ENCODE peak calls at places on chromosomes 5 and 9, in five cellular contexts. J is GM12878, M is K562, E is transverse colon, B is SK-N-SH. H is an unnamed sample.

GRCh38 chr5:27474054-27474323 is 435.6 kb upstream of the CDH9 start:
- DNase-seq in J (no peak), M (no peak), E (no peak), B (no peak), H (no peak)

GRCh38 chr5:1295650-1296037 is 776 bp upstream of the TERT start:
- DNase-seq in J (no peak), M (no peak), E (no peak), B (no peak), H (no peak)

GRCh38 chr5:112401924-112402323 is 17.2 kb downstream of the EPB41L4A start:
- DNase-seq in J (no peak), M (no peak), E (no peak), B (no peak), H (no peak)

GRCh38 chr5:9467199-9468069 is 78.4 kb downstream of the SEMA5A start:
- DNase-seq in J (no peak), M (no peak), E (no peak), B (no peak), H (peak)

GRCh38 chr5:16033196-16033925 is 146.2 kb downstream of the MARCHF11 start:
- DNase-seq in J (no peak), M (no peak), E (no peak), B (no peak), H (no peak)

GRCh38 chr5:41408676-41409443 is 101.5 kb downstream of the PLCXD3 start:
- DNase-seq in J (no peak), M (no peak), E (no peak), B (no peak), H (no peak)

GRCh38 chr9:132020845-132021510 is 58.7 kb downstream of the MED27 start:
- DNase-seq in J (no peak), M (no peak), E (no peak), B (no peak), H (no peak)

GRCh38 chr9:10144336-10144735 is 468.5 kb downstream of the PTPRD start:
- DNase-seq in J (no peak), M (no peak), E (no peak), B (no peak), H (no peak)

GRCh38 chr5:75828029-75828428 is 110.8 kb upstream of the POC5 start:
- DNase-seq in J (no peak), M (no peak), E (no peak), B (no peak), H (no peak)

GRCh38 chr9:114735732-114736131 is 53.7 kb upstream of the TEX48 start:
- DNase-seq in J (no peak), M (no peak), E (no peak), B (no peak), H (no peak)

GRCh38 chr9:84597131-84597530 is 72.4 kb upstream of the NTRK2 start:
- DNase-seq in J (peak), M (no peak), E (no peak), B (no peak), H (no peak)

GRCh38 chr5:40432836-40433235 is 246.9 kb upstream of the PTGER4 start:
- DNase-seq in J (no peak), M (no peak), E (no peak), B (no peak), H (no peak)

GRCh38 chr5:39178171-39178570 is 41.2 kb downstream of the FYB1 start:
- DNase-seq in J (no peak), M (no peak), E (no peak), B (no peak), H (no peak)

GRCh38 chr9:71929791-71930440 is 18.5 kb downstream of the C9orf85 start:
- DNase-seq in J (no peak), M (no peak), E (no peak), B (no peak), H (no peak)

GRCh38 chr5:141617682-141618029 is 1.1 kb downstream of the DIAPH1 start:
- DNase-seq in J (no peak), M (no peak), E (no peak), B (no peak), H (no peak)

GRCh38 chr5:51908215-51908614 is 525.0 kb downstream of the ISL1 start:
- DNase-seq in J (no peak), M (no peak), E (no peak), B (no peak), H (no peak)

GRCh38 chr5:54671111-54671531 is 153.6 kb downstream of the SNX18 start:
- DNase-seq in J (no peak), M (no peak), E (no peak), B (no peak), H (peak)
- TF ChIP-seq POLR2AphosphoS5 in J (no peak), M (no peak), E (no peak), B (no peak), H (peak)

GRCh38 chr9:37421914-37422288 is 595 bp upstream of the GRHPR start:
- DNase-seq in J (no peak), M (no peak), E (no peak), B (no peak), H (peak)

GRCh38 chr9:37423508-37423907 is 1.0 kb downstream of the GRHPR start:
- DNase-seq in J (no peak), M (no peak), E (no peak), B (no peak), H (no peak)

GRCh38 chr9:37424204-37424685 is 1.7 kb downstream of the GRHPR start:
- DNase-seq in J (no peak), M (no peak), E (no peak), B (no peak), H (peak)

GRCh38 chr9:37420271-37421215 is 2.0 kb upstream of the GRHPR start:
- DNase-seq in J (no peak), M (no peak), E (no peak), B (no peak), H (no peak)

GRCh38 chr9:37422289-37423104 is at the start of gene GRHPR:
- DNase-seq in J (no peak), M (peak), E (peak), B (peak), H (peak)
- TF ChIP-seq EP300 in J (peak), M (peak), E (no peak), B (no peak), H (no peak)

GRCh38 chr9:5626727-5627634 is 1.9 kb upstream of the RIC1 start:
- DNase-seq in J (peak), M (peak), E (peak), B (peak), H (peak)
- H3K4me3 ChIP-seq in J (peak), M (peak), E (no peak), B (no peak), H (no peak)

GRCh38 chr5:172104021-172104420 is 84.0 kb downstream of the STK10 start:
- DNase-seq in J (no peak), M (no peak), E (no peak), B (no peak), H (peak)
- TF ChIP-seq POLR2AphosphoS5 in J (no peak), M (no peak), E (no peak), B (no peak), H (peak)

H was measured in upper lobe of left lung.